ENCODE peak calls at places on chromosome 15, in seven cellular contexts. J, S, W, C, M, Z and L are unnamed samples.

GRCh38 chr15:92043283-92043682 is 189.8 kb downstream of the SLCO3A1 start:
- DNase-seq in J (no peak), S (no peak), W (no peak), C (no peak), M (no peak), Z (no peak), L (no peak)

GRCh38 chr15:86877171-86877631 is 797.5 kb downstream of the AGBL1 start:
- DNase-seq in J (no peak), S (no peak), W (no peak), C (no peak), M (no peak), Z (no peak), L (no peak)

GRCh38 chr15:80260566-80260965 is 8.6 kb upstream of the CTXND1 start:
- DNase-seq in J (no peak), S (no peak), W (no peak), C (peak), M (no peak), Z (no peak), L (no peak)

GRCh38 chr15:67023517-67024321 is 41.7 kb upstream of the SMAD3 start:
- DNase-seq in J (no peak), S (peak), W (no peak), C (no peak), M (no peak), Z (no peak), L (no peak)

GRCh38 chr15:39665629-39666245 is 84.9 kb downstream of the THBS1 start:
- DNase-seq in J (no peak), S (no peak), W (no peak), C (no peak), M (no peak), Z (no peak), L (no peak)

GRCh38 chr15:63173116-63173470 is 15.8 kb upstream of the RPS27L start:
- DNase-seq in J (no peak), S (no peak), W (no peak), C (no peak), M (no peak), Z (no peak), L (no peak)

GRCh38 chr15:19987389-19988048 is 554.1 kb downstream of the GOLGA6L6 start:
- DNase-seq in J (no peak), S (peak), W (no peak), C (no peak), M (no peak), Z (no peak), L (no peak)

GRCh38 chr15:63749330-63749942 is 84.3 kb downstream of the HERC1 start:
- DNase-seq in J (no peak), S (no peak), W (no peak), C (no peak), M (no peak), Z (no peak), L (no peak)

GRCh38 chr15:39543651-39544050 is 37.2 kb upstream of the THBS1 start:
- DNase-seq in J (no peak), S (no peak), W (peak), C (no peak), M (no peak), Z (no peak), L (no peak)

GRCh38 chr15:38154837-38155236 is 97.8 kb upstream of the SPRED1 start:
- DNase-seq in J (no peak), S (no peak), W (no peak), C (no peak), M (no peak), Z (no peak), L (no peak)

GRCh38 chr15:98515186-98515585 is 133.2 kb upstream of the IGF1R start:
- DNase-seq in J (no peak), S (no peak), W (no peak), C (no peak), M (no peak), Z (no peak), L (no peak)

GRCh38 chr15:90946538-90946937 is 8.1 kb upstream of the RCCD1 start:
- DNase-seq in J (no peak), S (peak), W (no peak), C (no peak), M (no peak), Z (no peak), L (no peak)

GRCh38 chr15:70259030-70259424 is 161.3 kb upstream of the TLE3 start:
- DNase-seq in J (no peak), S (peak), W (no peak), C (peak), M (no peak), Z (peak), L (peak)

GRCh38 chr15:63040509-63040908 is 2.0 kb upstream of the TPM1 start:
- DNase-seq in J (no peak), S (no peak), W (no peak), C (no peak), M (no peak), Z (no peak), L (no peak)

GRCh38 chr15:49155834-49156627 is 632 bp upstream of the COPS2 start:
- DNase-seq in J (no peak), S (peak), W (no peak), C (peak), M (no peak), Z (no peak), L (no peak)

GRCh38 chr15:78085928-78086327 is 6.4 kb upstream of the SH2D7 start:
- DNase-seq in J (no peak), S (no peak), W (no peak), C (no peak), M (no peak), Z (no peak), L (no peak)

GRCh38 chr15:72538931-72539330 is 64.8 kb downstream of the ARIH1 start:
- DNase-seq in J (no peak), S (no peak), W (no peak), C (no peak), M (no peak), Z (no peak), L (no peak)

GRCh38 chr15:35728176-35728938 is 182.4 kb upstream of the DPH6 start:
- DNase-seq in J (no peak), S (no peak), W (no peak), C (no peak), M (no peak), Z (no peak), L (no peak)

GRCh38 chr15:92869263-92869940 is 30.7 kb upstream of the CHD2 start:
- DNase-seq in J (no peak), S (no peak), W (no peak), C (no peak), M (no peak), Z (no peak), L (peak)

GRCh38 chr15:86555939-86556725 is 476.5 kb downstream of the AGBL1 start:
- DNase-seq in J (peak), S (no peak), W (no peak), C (no peak), M (no peak), Z (no peak), L (no peak)

GRCh38 chr15:39625856-39626255 is 45.0 kb downstream of the THBS1 start:
- DNase-seq in J (no peak), S (no peak), W (no peak), C (no peak), M (no peak), Z (no peak), L (no peak)

GRCh38 chr15:95760508-95760907 is 570.0 kb upstream of the NR2F2 start:
- DNase-seq in J (peak), S (no peak), W (no peak), C (no peak), M (no peak), Z (peak), L (no peak)

GRCh38 chr15:62931650-62932049 is 110.9 kb upstream of the TPM1 start:
- DNase-seq in J (no peak), S (no peak), W (no peak), C (no peak), M (no peak), Z (no peak), L (no peak)

GRCh38 chr15:37891754-37892368 is 42.6 kb upstream of the TMCO5A start:
- DNase-seq in J (no peak), S (no peak), W (no peak), C (no peak), M (peak), Z (no peak), L (no peak)

GRCh38 chr15:77633134-77633912 is 611 bp upstream of the LINGO1 start:
- DNase-seq in J (peak), S (peak), W (peak), C (peak), M (peak), Z (peak), L (peak)

GRCh38 chr15:91528811-91529210 is 324.7 kb upstream of the SLCO3A1 start:
- DNase-seq in J (no peak), S (no peak), W (no peak), C (no peak), M (no peak), Z (no peak), L (no peak)

GRCh38 chr15:99187886-99188285 is 61.5 kb downstream of the TTC23 start:
- DNase-seq in J (no peak), S (no peak), W (no peak), C (no peak), M (no peak), Z (no peak), L (no peak)

GRCh38 chr15:79311901-79312553 is 1.1 kb downstream of the TMED3 start:
- DNase-seq in J (no peak), S (no peak), W (no peak), C (no peak), M (no peak), Z (no peak), L (no peak)

GRCh38 chr15:50116477-50116876 is 2.6 kb downstream of the ATP8B4 start:
- DNase-seq in J (no peak), S (no peak), W (peak), C (no peak), M (peak), Z (no peak), L (no peak)

GRCh38 chr15:25689592-25689991 is 173.5 kb downstream of the ATP10A start:
- DNase-seq in J (no peak), S (no peak), W (no peak), C (no peak), M (no peak), Z (peak), L (no peak)

DNA sequence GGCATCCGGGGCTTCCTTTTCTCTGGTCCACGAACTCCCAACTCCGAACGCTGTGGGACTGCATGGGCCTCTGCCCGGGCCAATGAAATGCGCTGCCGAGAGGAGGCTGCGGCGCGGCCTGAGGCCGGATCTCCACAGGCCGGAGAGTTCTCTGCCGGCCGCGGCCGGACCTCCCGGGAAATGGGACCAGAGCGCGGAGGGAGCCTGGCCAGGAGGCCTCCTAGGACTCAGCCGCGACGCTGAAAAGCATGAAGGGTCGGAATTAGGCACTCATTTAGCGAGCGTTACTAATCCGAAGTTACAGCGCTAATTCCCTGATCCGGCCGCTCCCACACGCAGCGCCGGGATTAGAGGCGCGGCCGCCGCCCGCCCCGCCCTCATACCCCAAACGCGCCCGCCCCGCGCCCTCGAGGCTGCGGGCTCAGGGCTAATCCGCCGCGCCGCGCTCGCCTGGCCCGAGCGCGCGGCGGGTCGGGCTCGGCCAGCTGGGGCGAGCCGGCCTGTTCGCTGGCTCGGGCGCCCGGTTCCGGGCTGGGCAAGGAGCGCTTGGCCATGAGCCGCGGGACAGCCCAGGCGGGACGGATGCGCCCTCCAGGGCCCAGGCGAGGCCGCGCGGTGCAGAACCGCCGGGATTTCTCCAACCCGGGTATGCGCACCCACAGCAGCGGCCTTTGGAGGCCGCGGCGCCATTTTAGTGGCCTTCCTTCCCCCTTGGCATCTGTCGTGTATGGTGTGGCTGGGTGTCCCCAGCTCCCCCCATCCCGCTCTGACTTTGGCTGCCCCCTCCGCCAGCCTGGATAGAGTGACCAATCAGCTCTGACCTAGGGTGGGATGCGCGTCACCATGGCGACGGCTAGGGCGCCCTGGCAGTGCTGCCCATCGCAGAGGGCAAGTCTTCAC is 36.8 kb upstream of the POLG start:
- DNase-seq in J (no peak), S (peak), W (no peak), C (no peak), M (no peak), Z (no peak), L (no peak)
- TF ChIP-seq POLR2AphosphoS5 in J (no peak), S (no peak), W (no peak), C (no peak), M (no peak), Z (no peak), L (no peak)

GRCh38 chr15:59178151-59178705 is 28.4 kb upstream of the LDHAL6B start:
- DNase-seq in J (no peak), S (peak), W (no peak), C (no peak), M (no peak), Z (no peak), L (no peak)

GRCh38 chr15:59185725-59186124 is 20.9 kb upstream of the LDHAL6B start:
- DNase-seq in J (no peak), S (no peak), W (no peak), C (no peak), M (no peak), Z (no peak), L (no peak)

GRCh38 chr15:59176653-59177444 is 29.8 kb upstream of the LDHAL6B start:
- DNase-seq in J (no peak), S (no peak), W (no peak), C (no peak), M (no peak), Z (no peak), L (no peak)

GRCh38 chr15:59177445-59177728 is 29.3 kb upstream of the LDHAL6B start:
- DNase-seq in J (no peak), S (no peak), W (no peak), C (no peak), M (no peak), Z (no peak), L (no peak)

DNA sequence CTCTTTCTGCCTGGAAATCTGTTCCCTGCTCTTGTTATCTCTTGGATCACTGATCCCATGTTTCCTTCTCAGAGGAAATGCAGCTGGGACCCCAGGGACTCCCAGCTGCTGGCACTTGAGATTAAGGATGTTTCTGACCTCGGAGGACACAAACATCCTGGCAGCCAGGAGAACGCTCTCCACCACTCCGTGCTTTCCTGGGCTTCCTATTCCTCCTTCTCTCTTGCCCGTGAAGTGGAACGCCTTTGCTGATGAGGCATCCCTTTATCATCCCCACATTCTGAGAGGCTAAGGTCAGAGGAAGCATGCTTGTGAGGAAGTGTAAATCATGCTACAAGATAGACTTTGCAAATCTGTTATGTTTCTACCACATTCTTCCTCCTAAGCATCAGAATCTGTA is 25.7 kb upstream of the LDHAL6B start:
- DNase-seq in J (no peak), S (no peak), W (no peak), C (no peak), M (no peak), Z (no peak), L (no peak)
- H3K27ac ChIP-seq in J (no peak), S (no peak), W (no peak), C (no peak), M (no peak), Z (peak), L (no peak)

GRCh38 chr15:24684313-24684712 is 8.7 kb downstream of the NPAP1 start:
- DNase-seq in J (no peak), S (no peak), W (no peak), C (no peak), M (no peak), Z (no peak), L (no peak)

GRCh38 chr15:24676431-24676830 is 856 bp downstream of the NPAP1 start:
- DNase-seq in J (no peak), S (peak), W (no peak), C (no peak), M (no peak), Z (no peak), L (no peak)

GRCh38 chr15:24675332-24676144 is at the start of gene NPAP1:
- DNase-seq in J (no peak), S (peak), W (no peak), C (no peak), M (no peak), Z (peak), L (no peak)

GRCh38 chr15:24683736-24684135 is 8.2 kb downstream of the NPAP1 start:
- DNase-seq in J (no peak), S (no peak), W (no peak), C (no peak), M (no peak), Z (no peak), L (no peak)

DNA sequence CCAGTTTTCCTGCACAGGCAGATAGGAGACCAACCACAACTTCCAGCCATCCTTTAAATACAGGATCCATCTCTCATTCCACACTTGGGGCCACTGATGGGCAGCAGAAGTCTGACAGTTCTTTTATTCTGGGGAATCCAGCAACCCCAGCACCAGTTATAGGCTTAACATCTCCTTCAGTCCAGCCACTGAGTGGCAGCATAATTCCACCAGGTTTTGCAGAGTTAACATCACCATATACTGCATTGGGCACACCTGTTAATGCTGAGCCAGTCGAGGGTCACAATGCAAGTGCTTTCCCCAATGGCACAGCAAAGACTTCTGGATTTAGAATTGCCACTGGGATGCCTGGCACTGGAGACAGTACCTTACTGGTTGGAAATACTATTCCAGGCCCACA is 2.9 kb downstream of the NPAP1 start:
- DNase-seq in J (no peak), S (no peak), W (no peak), C (no peak), M (no peak), Z (no peak), L (no peak)
- TF ChIP-seq POLR2AphosphoS5 in J (no peak), S (no peak), W (no peak), C (no peak), M (no peak), Z (no peak), L (no peak)

GRCh38 chr15:56757884-56758283 is 24.6 kb upstream of the ZNF280D start:
- DNase-seq in J (no peak), S (no peak), W (no peak), C (no peak), M (no peak), Z (no peak), L (no peak)
- H3K27ac ChIP-seq in J (no peak), S (no peak), W (no peak), C (no peak), M (no peak), Z (no peak), L (no peak)

DNA sequence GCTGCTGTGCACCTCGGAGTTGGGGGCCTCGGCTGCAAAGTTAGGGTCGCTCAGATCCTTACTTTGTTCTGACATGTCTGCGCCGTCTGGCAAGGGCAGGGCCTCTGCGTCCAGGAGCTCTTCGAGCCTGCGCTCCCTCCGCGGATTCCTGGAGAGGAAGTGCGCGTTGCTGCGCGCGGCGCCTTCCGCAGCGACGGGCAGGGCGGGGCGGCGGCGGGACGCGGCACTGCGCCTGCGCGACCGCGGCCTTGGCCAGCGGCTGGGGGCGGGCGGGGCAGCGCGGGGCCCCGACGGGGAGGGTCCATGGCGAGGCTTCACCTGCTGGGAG is at the start of gene NDN:
- DNase-seq in J (no peak), S (peak), W (no peak), C (peak), M (no peak), Z (no peak), L (no peak)
- TF ChIP-seq POLR2AphosphoS5 in J (no peak), S (peak), W (no peak), C (peak), M (no peak), Z (peak), L (no peak)

DNA sequence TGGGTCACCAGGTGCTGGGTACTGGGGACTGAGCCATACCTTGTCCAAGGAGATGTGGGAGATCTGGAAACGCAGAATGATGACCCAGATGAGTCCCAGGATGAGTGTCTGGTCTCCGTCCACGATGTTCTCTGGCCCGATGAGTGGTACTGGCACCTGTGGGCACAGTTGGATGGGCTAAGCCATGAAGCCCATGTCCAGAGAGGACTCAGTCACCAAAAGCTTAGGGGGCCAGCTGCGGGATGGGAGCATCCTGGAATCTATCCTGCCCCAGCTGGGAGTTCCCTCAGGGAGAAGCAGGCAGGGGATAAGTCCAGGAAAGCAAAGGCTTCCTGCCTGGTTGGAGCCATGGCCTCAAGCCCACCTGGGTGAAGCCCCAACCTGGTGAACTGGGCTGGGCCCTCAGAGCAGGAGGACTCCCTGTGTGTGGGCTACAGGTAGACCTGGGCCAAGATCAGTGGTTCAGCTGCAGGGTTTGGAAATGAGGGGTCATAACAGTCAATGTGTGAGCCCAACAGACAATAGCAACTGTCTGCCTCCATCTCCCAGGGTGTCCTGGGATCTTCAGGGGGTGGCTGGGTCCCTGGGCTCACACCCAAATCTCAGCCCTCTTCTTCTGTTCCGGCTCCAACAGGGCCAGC is 3.7 kb downstream of the SPTBN5 start:
- DNase-seq in J (no peak), S (no peak), W (no peak), C (no peak), M (no peak), Z (peak), L (no peak)
- H3K27ac ChIP-seq in J (no peak), S (no peak), W (no peak), C (no peak), M (no peak), Z (no peak), L (no peak)